ENCODE peak calls at places on chromosome 5, in six cellular contexts. Z is HEK293T; G is effector memory CD8-positive, alpha-beta T cell; Q is amniotic stem cell; T is choroid plexus epithelial cell; E is esophagus squamous epithelium. V is an unnamed sample.

GRCh38 chr5:97714426-97714825 is 531.4 kb upstream of the RIOK2 start:
- DNase-seq in Z (no peak), E (no peak), Q (no peak), G (no peak), T (no peak), V (no peak)

GRCh38 chr5:68465133-68465532 is 249.6 kb downstream of the PIK3R1 start:
- DNase-seq in Q (no peak), E (no peak), T (no peak), G (no peak), Z (no peak), V (no peak)

GRCh38 chr5:10352404-10353240 is 873 bp upstream of the MARCHF6 start:
- DNase-seq in T (peak), Q (no peak), E (no peak), Z (no peak), G (no peak), V (peak)

GRCh38 chr5:172565455-172565854 is 75.6 kb upstream of the NEURL1B start:
- DNase-seq in Z (no peak), Q (no peak), E (no peak), T (peak), G (no peak), V (no peak)

GRCh38 chr5:122121782-122122465 is 7.4 kb upstream of the ZNF474 start:
- DNase-seq in E (no peak), Q (no peak), Z (no peak), G (no peak), T (peak), V (no peak)

GRCh38 chr5:139658928-139659667 is 10.9 kb downstream of the CXXC5 start:
- DNase-seq in G (no peak), Z (no peak), T (peak), E (no peak), Q (no peak), V (peak)

GRCh38 chr5:173515526-173515925 is 100.9 kb downstream of the BOD1 start:
- DNase-seq in E (no peak), Q (peak), G (no peak), Z (no peak), T (peak), V (peak)

GRCh38 chr5:158985492-158985891 is 114.2 kb downstream of the EBF1 start:
- DNase-seq in Q (no peak), E (no peak), G (no peak), T (no peak), Z (no peak), V (no peak)

GRCh38 chr5:67380431-67380830 is 183.8 kb upstream of the CD180 start:
- DNase-seq in G (no peak), Q (no peak), E (no peak), Z (no peak), T (no peak), V (no peak)

GRCh38 chr5:14914603-14915277 is 43.2 kb upstream of the ANKH start:
- DNase-seq in Z (no peak), E (no peak), T (peak), G (no peak), Q (peak), V (peak)

V was measured in fibroblast of pulmonary artery.